ENCODE peak calls at places on chromosomes 16 and 17, in five cellular contexts. One of them, this sample, is unnamed.

GRCh38 chr16:50839920-50840729 is 98.2 kb downstream of the CYLD start:
- DNase-seq in K562: no peak
- DNase-seq in H1: peak; percentile 42
- DNase-seq in HepG2: no peak
- DNase-seq in GM12878: no peak
- DNase-seq in this sample: no peak

GRCh38 chr17:69810326-69811035 is 264.5 kb upstream of the KCNJ16 start:
- DNase-seq in K562: no peak
- DNase-seq in HepG2: no peak
- DNase-seq in H1: no peak
- DNase-seq in GM12878: no peak
- DNase-seq in this sample: no peak

GRCh38 chr17:50642071-50642721 is 7.5 kb downstream of the ABCC3 start:
- DNase-seq in H1: no peak
- DNase-seq in GM12878: no peak
- DNase-seq in HepG2: no peak
- DNase-seq in K562: no peak
- DNase-seq in this sample: no peak

GRCh38 chr17:8320990-8321389 is 10.9 kb downstream of the ARHGEF15 start:
- DNase-seq in K562: peak; percentile 36
- DNase-seq in HepG2: no peak
- DNase-seq in H1: no peak
- DNase-seq in GM12878: no peak
- DNase-seq in this sample: peak; percentile 59

GRCh38 chr17:50891577-50891989 is 25.4 kb upstream of the TOB1 start:
- DNase-seq in H1: no peak
- DNase-seq in HepG2: no peak
- DNase-seq in GM12878: no peak
- DNase-seq in K562: no peak
- DNase-seq in this sample: no peak

GRCh38 chr16:11560701-11561439 is 25.8 kb downstream of the LITAF start:
- DNase-seq in H1: peak; percentile 56
- DNase-seq in GM12878: no peak
- DNase-seq in HepG2: no peak
- DNase-seq in K562: no peak
- DNase-seq in this sample: no peak

GRCh38 chr17:12230411-12230810 is 209.7 kb downstream of the MAP2K4 start:
- DNase-seq in GM12878: no peak
- DNase-seq in K562: no peak
- DNase-seq in H1: no peak
- DNase-seq in HepG2: no peak
- DNase-seq in this sample: no peak

GRCh38 chr16:85995591-85996461 is 96.9 kb downstream of the IRF8 start:
- DNase-seq in GM12878: peak; percentile 74
- DNase-seq in K562: no peak
- DNase-seq in H1: no peak
- DNase-seq in HepG2: no peak
- DNase-seq in this sample: no peak

GRCh38 chr17:32909787-32910369 is 18.1 kb upstream of the TMEM98 start:
- DNase-seq in K562: peak; percentile 75
- DNase-seq in H1: peak; percentile 80
- DNase-seq in HepG2: peak; percentile 71
- DNase-seq in GM12878: peak; percentile 46
- DNase-seq in this sample: peak; percentile 86
- TF ChIP-seq KDM1A in K562: no peak
- TF ChIP-seq KDM1A in H1: no peak
- TF ChIP-seq KDM1A in HepG2: no peak
- TF ChIP-seq KDM1A in GM12878: no peak
- TF ChIP-seq KDM1A in this sample: no peak

DNA sequence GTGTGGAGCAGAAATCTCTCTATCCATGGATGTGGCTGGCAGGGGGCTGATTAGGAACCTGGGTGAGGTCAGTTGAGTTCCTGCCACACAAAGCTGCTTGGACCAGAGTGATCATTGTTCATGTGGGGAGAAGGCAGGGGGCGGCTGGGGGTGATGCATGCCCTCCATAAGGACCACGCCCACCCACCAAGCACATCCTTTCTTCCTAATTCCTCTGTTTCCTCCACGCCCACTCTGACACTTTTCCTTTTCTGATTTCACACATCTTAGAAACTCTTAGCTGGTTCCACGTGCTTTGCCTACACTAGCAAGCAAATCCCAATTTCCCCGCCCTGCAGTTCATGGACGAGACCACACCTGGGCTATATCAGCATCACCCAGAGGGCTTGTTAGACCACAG is 108.5 kb downstream of the SDK2 start:
- DNase-seq in H1: no peak
- DNase-seq in HepG2: no peak
- DNase-seq in GM12878: no peak
- DNase-seq in K562: no peak
- DNase-seq in this sample: no peak
- TF ChIP-seq KDM1A in H1: no peak
- TF ChIP-seq KDM1A in HepG2: no peak
- TF ChIP-seq KDM1A in GM12878: no peak
- TF ChIP-seq KDM1A in K562: no peak
- TF ChIP-seq KDM1A in this sample: no peak

GRCh38 chr16:14602443-14602963 is 27.6 kb downstream of the PARN start:
- DNase-seq in HepG2: no peak
- DNase-seq in H1: no peak
- DNase-seq in GM12878: no peak
- DNase-seq in K562: no peak
- DNase-seq in this sample: no peak

GRCh38 chr16:14606102-14606501 is 24.0 kb downstream of the PARN start:
- DNase-seq in GM12878: peak; percentile 55
- DNase-seq in K562: no peak
- DNase-seq in HepG2: no peak
- DNase-seq in H1: no peak
- DNase-seq in this sample: no peak

DNA sequence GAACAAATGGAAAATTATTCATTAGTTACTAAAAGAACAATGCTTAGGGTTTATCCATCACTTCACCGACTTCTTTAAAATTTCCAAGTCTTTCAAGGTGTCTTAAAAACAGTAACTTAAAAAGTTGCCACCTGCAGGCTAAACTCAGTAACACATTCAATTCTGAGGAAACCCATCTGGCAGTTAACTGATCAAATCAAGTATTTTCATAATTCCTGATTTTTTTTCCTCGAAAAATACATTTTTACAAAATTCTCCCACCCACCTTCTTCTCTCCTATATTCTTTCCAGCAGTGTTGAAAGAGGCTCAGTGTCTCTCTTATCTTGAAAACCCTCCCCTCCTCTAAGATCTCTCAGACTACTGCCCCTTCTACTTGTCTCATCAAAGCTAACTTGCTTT is 29.9 kb downstream of the PARN start:
- DNase-seq in HepG2: peak; percentile 23
- DNase-seq in K562: peak; percentile 48
- DNase-seq in H1: no peak
- DNase-seq in GM12878: no peak
- DNase-seq in this sample: peak; percentile 51
- TF ChIP-seq KDM1A in HepG2: no peak
- TF ChIP-seq KDM1A in K562: no peak
- TF ChIP-seq KDM1A in H1: no peak
- TF ChIP-seq KDM1A in GM12878: no peak
- TF ChIP-seq KDM1A in this sample: no peak

DNA sequence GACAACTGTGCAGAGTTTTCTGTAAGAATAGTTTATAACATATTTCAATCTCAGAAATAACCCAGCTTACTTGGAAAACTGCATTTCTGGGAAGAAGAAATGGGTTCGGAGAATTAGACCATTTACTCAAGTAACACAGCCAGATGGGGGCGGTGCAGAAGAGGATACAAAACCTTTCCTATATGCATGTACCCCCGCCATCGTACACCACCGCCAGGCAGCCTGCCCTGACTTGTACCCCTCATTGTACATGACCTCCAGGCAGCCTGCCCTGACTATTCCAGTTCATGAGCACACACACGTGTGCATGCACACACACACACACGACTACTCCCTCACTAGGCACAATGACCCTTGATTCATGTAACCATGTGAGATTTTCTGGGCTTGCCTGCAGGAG is 154.0 kb downstream of the C16orf78 start:
- DNase-seq in K562: no peak
- DNase-seq in H1: no peak
- DNase-seq in HepG2: no peak
- DNase-seq in GM12878: no peak
- DNase-seq in this sample: no peak
- TF ChIP-seq KDM1A in K562: no peak
- TF ChIP-seq KDM1A in H1: no peak
- TF ChIP-seq KDM1A in HepG2: no peak
- TF ChIP-seq KDM1A in GM12878: no peak
- TF ChIP-seq KDM1A in this sample: no peak

DNA sequence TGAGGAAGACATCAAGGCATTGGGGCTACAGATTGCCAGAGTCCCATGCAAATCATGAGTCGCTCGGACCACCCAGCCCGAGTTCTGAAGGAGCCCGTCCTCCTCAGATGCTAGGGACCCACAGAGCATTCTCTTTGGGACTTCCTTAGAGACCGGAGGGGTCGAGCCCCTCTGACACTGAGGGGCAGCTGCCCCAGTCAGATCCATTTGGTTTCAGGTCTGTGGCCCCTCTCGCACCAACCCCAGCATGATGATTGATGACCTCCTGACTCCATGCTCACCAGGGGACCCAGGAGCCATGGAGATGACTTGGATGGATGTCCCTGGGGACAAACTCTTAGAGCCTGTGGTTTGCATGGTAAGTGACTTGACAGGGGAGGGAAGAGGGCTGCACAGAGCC is 8.0 kb downstream of the PDF start:
- DNase-seq in K562: no peak
- DNase-seq in HepG2: no peak
- DNase-seq in H1: no peak
- DNase-seq in GM12878: no peak
- DNase-seq in this sample: no peak
- TF ChIP-seq KDM1A in K562: no peak
- TF ChIP-seq KDM1A in HepG2: no peak
- TF ChIP-seq KDM1A in H1: no peak
- TF ChIP-seq KDM1A in GM12878: no peak
- TF ChIP-seq KDM1A in this sample: no peak

GRCh38 chr17:81387235-81388060 is 7.8 kb upstream of the BAHCC1 start:
- DNase-seq in HepG2: no peak
- DNase-seq in K562: no peak
- DNase-seq in GM12878: no peak
- DNase-seq in H1: no peak
- DNase-seq in this sample: no peak
- TF ChIP-seq KDM1A in HepG2: no peak
- TF ChIP-seq KDM1A in K562: no peak
- TF ChIP-seq KDM1A in GM12878: no peak
- TF ChIP-seq KDM1A in H1: no peak
- TF ChIP-seq KDM1A in this sample: no peak

GRCh38 chr16:23608194-23608593 is 12.1 kb upstream of the NDUFAB1 start:
- DNase-seq in K562: no peak
- DNase-seq in H1: no peak
- DNase-seq in HepG2: no peak
- DNase-seq in GM12878: no peak
- DNase-seq in this sample: peak; percentile 52
- TF ChIP-seq KDM1A in K562: no peak
- TF ChIP-seq KDM1A in H1: no peak
- TF ChIP-seq KDM1A in HepG2: no peak
- TF ChIP-seq KDM1A in GM12878: no peak
- TF ChIP-seq KDM1A in this sample: no peak

GRCh38 chr17:48571826-48572417 is 6.2 kb downstream of the HOXB4 start:
- DNase-seq in H1: no peak
- DNase-seq in HepG2: no peak
- DNase-seq in GM12878: no peak
- DNase-seq in K562: no peak
- DNase-seq in this sample: no peak
- TF ChIP-seq KDM1A in H1: no peak
- TF ChIP-seq KDM1A in HepG2: no peak
- TF ChIP-seq KDM1A in GM12878: no peak
- TF ChIP-seq KDM1A in K562: no peak
- TF ChIP-seq KDM1A in this sample: no peak

GRCh38 chr16:87538160-87538559 is 45.3 kb upstream of the ZCCHC14 start:
- DNase-seq in H1: no peak
- DNase-seq in K562: no peak
- DNase-seq in GM12878: no peak
- DNase-seq in HepG2: no peak
- DNase-seq in this sample: no peak
- TF ChIP-seq KDM1A in H1: no peak
- TF ChIP-seq KDM1A in K562: no peak
- TF ChIP-seq KDM1A in GM12878: no peak
- TF ChIP-seq KDM1A in HepG2: no peak
- TF ChIP-seq KDM1A in this sample: no peak

DNA sequence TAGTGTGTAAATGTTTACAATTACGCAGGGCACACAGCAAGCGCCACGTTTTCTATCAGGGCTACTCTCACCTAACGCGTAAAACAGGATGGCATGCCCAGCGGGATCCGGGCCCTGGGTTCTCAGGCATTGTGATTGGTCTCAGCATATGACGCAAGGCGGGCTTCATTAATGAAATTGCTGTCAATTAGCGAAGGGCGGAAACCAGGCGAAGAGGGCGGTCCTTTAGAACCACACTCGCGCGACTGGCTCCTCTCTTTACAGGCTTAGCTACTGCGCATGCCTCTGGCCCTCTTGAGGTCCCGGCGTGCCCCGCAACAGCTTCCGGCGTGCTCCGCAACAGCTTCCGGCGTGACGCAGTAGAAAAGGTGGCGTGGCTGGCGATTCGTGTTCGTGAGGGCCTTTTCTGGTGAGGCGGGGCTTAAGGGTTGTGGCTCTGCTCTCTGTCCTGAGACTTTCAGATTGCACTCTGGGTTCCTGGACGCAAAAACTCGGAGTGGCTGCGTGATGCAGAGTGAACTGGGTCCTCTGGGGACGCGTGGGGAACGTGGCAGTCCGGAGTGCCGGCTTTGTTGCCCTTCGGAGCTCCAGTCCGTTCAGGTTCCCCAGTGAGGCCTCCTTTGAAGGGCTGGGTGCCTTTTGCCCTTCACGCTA is 9.2 kb downstream of the OR2C1 start:
- DNase-seq in K562: no peak
- DNase-seq in HepG2: peak; percentile 94
- DNase-seq in GM12878: peak; percentile 50
- DNase-seq in H1: no peak
- DNase-seq in this sample: peak; percentile 81
- TF ChIP-seq KDM1A in K562: no peak
- TF ChIP-seq KDM1A in HepG2: no peak
- TF ChIP-seq KDM1A in GM12878: no peak
- TF ChIP-seq KDM1A in H1: no peak
- TF ChIP-seq KDM1A in this sample: no peak